ENCODE peak calls at places on chromosomes 7 and 10, in four cellular contexts. N, S, D and C are unnamed samples.

GRCh38 chr10:89515031-89515841 is 20.2 kb downstream of the SLC16A12 start:
- DNase-seq in N (peak), D (no peak), S (no peak), C (no peak)

GRCh38 chr10:77600640-77601039 is 37.0 kb downstream of the KCNMA1 start:
- DNase-seq in N (no peak), D (no peak), S (no peak), C (no peak)

GRCh38 chr7:22418251-22419046 is 61.5 kb upstream of the RAPGEF5 start:
- DNase-seq in S (no peak), D (no peak), N (no peak), C (no peak)

GRCh38 chr10:114393482-114393881 is 10.8 kb downstream of the AFAP1L2 start:
- DNase-seq in D (no peak), N (peak), S (no peak), C (no peak)

GRCh38 chr10:58101682-58102081 is 166.0 kb downstream of the IPMK start:
- DNase-seq in N (no peak), D (no peak), S (no peak), C (no peak)

GRCh38 chr7:16202298-16202697 is 219.0 kb downstream of the CRPPA start:
- DNase-seq in D (no peak), S (no peak), N (no peak), C (no peak)

GRCh38 chr7:102291056-102291915 is 4.6 kb downstream of the SH2B2 start:
- DNase-seq in S (peak), D (no peak), N (no peak), C (no peak)

GRCh38 chr10:91569522-91569921 is 63.3 kb downstream of the PPP1R3C start:
- DNase-seq in D (no peak), N (no peak), S (no peak), C (no peak)

GRCh38 chr10:46304671-46305429 is 18.1 kb downstream of the ANTXRL start:
- DNase-seq in N (no peak), S (no peak), D (no peak), C (no peak)

GRCh38 chr7:148911626-148912025 is 27.5 kb upstream of the EZH2 start:
- DNase-seq in N (no peak), S (no peak), D (no peak), C (no peak)

GRCh38 chr10:49177391-49178355 is 10.5 kb downstream of the TMEM273 start:
- DNase-seq in D (peak), S (peak), N (peak), C (no peak)

GRCh38 chr10:65470986-65471385 is 1454.8 kb upstream of the LRRTM3 start:
- DNase-seq in N (no peak), S (no peak), D (no peak), C (no peak)

GRCh38 chr10:44233561-44234470 is 151.1 kb downstream of the CXCL12 start:
- DNase-seq in S (no peak), N (no peak), D (no peak), C (peak)

GRCh38 chr10:95525033-95525418 is 36.1 kb downstream of the SORBS1 start:
- DNase-seq in D (no peak), N (no peak), S (no peak), C (no peak)

GRCh38 chr10:106661767-106662140 is 502.8 kb downstream of the SORCS1 start:
- DNase-seq in S (no peak), D (no peak), N (no peak), C (no peak)

DNA sequence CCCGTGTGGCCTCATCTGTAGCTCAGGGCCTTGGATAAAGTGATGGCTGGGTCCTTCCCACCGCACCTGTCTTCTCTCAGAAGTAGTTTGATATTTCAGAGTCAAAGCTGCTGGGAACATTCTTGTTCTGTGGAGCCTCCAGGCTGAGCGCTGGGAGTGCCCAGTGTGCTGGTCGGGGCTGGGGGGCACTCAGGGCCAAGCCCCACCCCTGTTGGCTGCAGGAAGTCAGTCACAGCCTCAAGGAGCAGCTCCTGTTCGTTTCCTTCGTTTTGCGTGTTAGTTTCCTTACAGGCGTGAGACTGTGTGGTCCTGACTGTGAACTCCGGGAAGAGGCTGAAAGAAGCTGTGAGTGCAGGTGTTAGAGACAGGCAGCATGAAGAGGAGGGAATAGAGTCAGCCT is 33.2 kb downstream of the POR start:
- DNase-seq in D (no peak), S (no peak), N (no peak), C (no peak)
- TF ChIP-seq CHD1 in D (no peak), S (no peak), N (no peak), C (no peak)

GRCh38 chr7:1910081-1910685 is 240.1 kb downstream of the ELFN1 start:
- DNase-seq in S (no peak), N (no peak), D (no peak), C (no peak)
- TF ChIP-seq CHD1 in S (no peak), N (no peak), D (no peak), C (no peak)

GRCh38 chr7:106190589-106191330 is 78.6 kb upstream of the SYPL1 start:
- DNase-seq in S (no peak), D (no peak), N (no peak), C (no peak)
- TF ChIP-seq CHD1 in S (no peak), D (no peak), N (no peak), C (no peak)

GRCh38 chr7:21063106-21063505 is 276.4 kb upstream of the SP8 start:
- DNase-seq in S (no peak), D (no peak), N (no peak), C (no peak)
- TF ChIP-seq CHD1 in S (no peak), D (no peak), N (no peak), C (no peak)

GRCh38 chr10:68559872-68560200 is 301 bp upstream of the TET1 start:
- DNase-seq in S (no peak), N (no peak), D (no peak), C (no peak)
- TF ChIP-seq CHD1 in S (no peak), N (no peak), D (no peak), C (no peak)

GRCh38 chr7:91379246-91379645 is 115.0 kb downstream of the FZD1 start:
- DNase-seq in D (no peak), S (no peak), N (no peak), C (no peak)
- TF ChIP-seq CHD1 in D (no peak), S (no peak), N (no peak), C (no peak)

DNA sequence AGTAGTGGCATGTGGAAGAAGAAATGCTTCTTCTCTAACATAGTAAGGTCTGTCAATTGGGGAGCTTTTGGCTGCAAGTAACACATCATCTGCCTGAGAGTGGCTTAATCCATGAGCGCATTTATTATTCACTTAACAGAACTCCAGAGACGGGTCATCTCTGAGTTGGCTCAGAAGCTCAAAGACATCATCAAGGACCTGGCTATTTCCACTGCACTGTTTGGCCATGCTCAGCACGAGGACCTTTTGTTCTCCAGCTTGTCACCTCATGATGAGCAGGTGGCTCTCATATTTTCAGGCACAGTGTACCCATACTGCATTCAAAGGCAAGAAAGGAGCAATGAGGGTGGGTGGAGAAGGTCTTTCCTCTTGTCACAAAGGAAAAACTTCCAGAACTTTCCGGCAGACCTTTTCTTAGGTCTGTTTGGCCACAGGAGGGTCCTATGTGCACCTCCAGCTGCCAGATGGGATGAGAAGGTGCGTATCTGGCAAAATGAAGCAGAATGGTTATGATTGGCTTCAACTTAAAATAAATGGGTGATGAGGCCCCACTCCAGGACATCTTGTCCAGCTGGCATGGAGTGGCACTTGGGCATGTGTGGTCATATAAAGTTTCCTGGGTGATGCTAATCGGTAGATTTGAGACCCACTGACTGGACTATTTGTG is 55.6 kb upstream of the SHH start:
- DNase-seq in N (no peak), S (no peak), D (no peak), C (no peak)
- TF ChIP-seq CHD1 in N (no peak), S (no peak), D (no peak), C (no peak)